ENCODE peak calls at places on chromosome 14, in four cellular contexts. V is cardiac fibroblast, D is pancreas, I is transverse colon. L is an unnamed sample.

GRCh38 chr14:75685910-75686309 is 24.9 kb downstream of the TTLL5 start:
- DNase-seq in V (no peak), D (no peak), I (no peak), L (no peak)

GRCh38 chr14:77580964-77581505 is 35.4 kb downstream of the SPTLC2 start:
- DNase-seq in V (peak), D (no peak), I (no peak), L (no peak)

GRCh38 chr14:104999361-104999760 is 13.8 kb downstream of the CLBA1 start:
- DNase-seq in V (no peak), D (no peak), I (no peak), L (no peak)

GRCh38 chr14:68628605-68629310 is 164.1 kb downstream of the ZFP36L1 start:
- DNase-seq in V (no peak), D (peak), I (peak), L (no peak)

GRCh38 chr14:90645842-90646443 is 170.3 kb downstream of the TTC7B start:
- DNase-seq in V (no peak), D (no peak), I (no peak), L (no peak)

GRCh38 chr14:57502581-57503254 is 9.1 kb upstream of the CCDC198 start:
- DNase-seq in V (peak), D (no peak), I (no peak), L (no peak)

GRCh38 chr14:91417983-91418386 is 365 bp upstream of the CCDC88C start:
- DNase-seq in V (no peak), D (no peak), I (peak), L (peak)

GRCh38 chr14:32022525-32022924 is 54.6 kb upstream of the ARHGAP5 start:
- DNase-seq in V (no peak), D (no peak), I (no peak), L (no peak)

GRCh38 chr14:95242870-95243269 is 76.8 kb downstream of the CLMN start:
- DNase-seq in V (no peak), D (no peak), I (no peak), L (no peak)

GRCh38 chr14:79009286-79009685 is 839.1 kb downstream of the NRXN3 start:
- DNase-seq in V (no peak), D (no peak), I (no peak), L (no peak)

GRCh38 chr14:68673464-68673863 is 119.4 kb downstream of the ZFP36L1 start:
- DNase-seq in V (no peak), D (no peak), I (no peak), L (no peak)

GRCh38 chr14:68888025-68888850 is 90.9 kb downstream of the ACTN1 start:
- DNase-seq in V (no peak), D (no peak), I (no peak), L (no peak)

GRCh38 chr14:91244501-91244901 is at the start of gene GPR68:
- DNase-seq in V (peak), D (no peak), I (peak), L (no peak)

GRCh38 chr14:52563120-52563519 is 10.5 kb downstream of the GPR137C start:
- DNase-seq in V (no peak), D (no peak), I (no peak), L (no peak)

GRCh38 chr14:87630808-87631207 is 362.2 kb downstream of the GALC start:
- DNase-seq in V (no peak), D (no peak), I (no peak), L (no peak)

GRCh38 chr14:24670594-24670993 is 36.6 kb upstream of the GZMB start:
- DNase-seq in V (no peak), D (no peak), I (no peak), L (no peak)

GRCh38 chr14:67940476-67940875 is 120.9 kb downstream of the RAD51B start:
- DNase-seq in V (peak), D (no peak), I (no peak), L (no peak)

GRCh38 chr14:101945171-101945570 is 19.2 kb upstream of the DYNC1H1 start:
- DNase-seq in V (no peak), D (no peak), I (no peak), L (no peak)

GRCh38 chr14:35046751-35047536 is 872 bp downstream of the FAM177A1 start:
- DNase-seq in V (no peak), D (peak), I (peak), L (peak)

GRCh38 chr14:40240456-40240855 is 808.2 kb upstream of the FBXO33 start:
- DNase-seq in V (no peak), D (no peak), I (no peak), L (no peak)

GRCh38 chr14:94620597-94620996 is 8.4 kb downstream of the SERPINA3 start:
- DNase-seq in V (no peak), D (no peak), I (no peak), L (no peak)

GRCh38 chr14:74583689-74584434 is 28.2 kb downstream of the LTBP2 start:
- DNase-seq in V (no peak), D (no peak), I (no peak), L (no peak)

GRCh38 chr14:77133718-77134338 is 7.8 kb downstream of the ZDHHC22 start:
- DNase-seq in V (peak), D (peak), I (peak), L (no peak)